ENCODE peak calls at places on chromosomes 13 and 19, in eight cellular contexts. M is GM04504; Z is effector memory CD4-positive, alpha-beta T cell; W is GDM1; Q is activated CD4-positive, alpha-beta T cell treated with anti-CD3 and anti-CD28 coated beads, Interleukin-2, amount 50 U/mL, for 24 hours; L is NCI-H2029; Y is retina; A is globus pallidus. H is an unnamed sample.

GRCh38 chr19:3404324-3405260 is 38.2 kb downstream of the NFIC start:
- DNase-seq in L (no peak), Q (no peak), A (peak; percentile 88), W (no peak), Z (no peak), Y (no peak), M (peak; percentile 88), H (no peak)

GRCh38 chr19:51181377-51181912 is 39.3 kb downstream of the SIGLEC7 start:
- DNase-seq in Q (no peak), Z (no peak), W (no peak), M (no peak), Y (no peak), A (no peak), L (no peak), H (no peak)

GRCh38 chr19:2110822-2111221 is 14.1 kb downstream of the IZUMO4 start:
- DNase-seq in Y (no peak), A (no peak), Q (no peak), L (no peak), M (no peak), W (no peak), Z (no peak), H (no peak)

GRCh38 chr19:9945319-9945966 is 9.1 kb upstream of the OLFM2 start:
- DNase-seq in M (peak; percentile 100), Z (no peak), L (no peak), Y (peak; percentile 63), A (peak; percentile 64), Q (no peak), W (no peak), H (peak; percentile 99)

GRCh38 chr19:6453951-6454565 is 5.5 kb downstream of the SLC25A23 start:
- DNase-seq in Q (no peak), W (no peak), A (no peak), Y (no peak), M (no peak), Z (no peak), L (no peak), H (no peak)

GRCh38 chr13:24627864-24628418 is 52.3 kb upstream of the ATP12A start:
- DNase-seq in Q (no peak), A (no peak), Z (no peak), L (no peak), M (no peak), Y (no peak), W (no peak), H (no peak)

GRCh38 chr19:45016388-45017314 is 15.4 kb downstream of the RELB start:
- DNase-seq in L (peak; percentile 44), M (peak; percentile 61), W (peak; percentile 26), A (peak; percentile 82), Z (peak; percentile 86), Y (peak; percentile 41), Q (peak; percentile 24), H (peak; percentile 50)

GRCh38 chr19:58007285-58007684 is 4.7 kb upstream of the ZNF606 start:
- DNase-seq in Y (no peak), Z (no peak), M (no peak), A (no peak), L (no peak), Q (no peak), W (no peak), H (no peak)

GRCh38 chr13:67366533-67366932 is 136.4 kb upstream of the PCDH9 start:
- DNase-seq in M (no peak), A (no peak), Q (no peak), Z (no peak), Y (no peak), W (no peak), L (no peak), H (no peak)

GRCh38 chr19:1085053-1085658 is 10.0 kb downstream of the POLR2E start:
- DNase-seq in Q (no peak), Z (no peak), W (no peak), M (no peak), Y (no peak), L (no peak), A (no peak), H (no peak)

GRCh38 chr13:61546911-61547310 is 131.3 kb upstream of the PCDH20 start:
- DNase-seq in Y (no peak), Q (no peak), A (no peak), Z (no peak), L (no peak), W (no peak), M (no peak), H (no peak)

GRCh38 chr13:30158774-30159445 is 148.4 kb downstream of the KATNAL1 start:
- DNase-seq in Q (no peak), Z (no peak), W (no peak), L (no peak), Y (no peak), M (peak; percentile 84), A (no peak), H (peak; percentile 63)

GRCh38 chr19:30640266-30640965 is 268.2 kb downstream of the ZNF536 start:
- DNase-seq in M (no peak), Q (no peak), A (no peak), Z (no peak), L (no peak), Y (no peak), W (no peak), H (no peak)

GRCh38 chr19:18894254-18895037 is 1.5 kb downstream of the CERS1 start:
- DNase-seq in M (no peak), Q (no peak), Z (no peak), A (peak; percentile 98), W (no peak), Y (peak; percentile 83), L (no peak), H (no peak)

H was measured in GM04503.